ENCODE peak calls at places on chromosomes 7 and 10, in four cellular contexts. One of them, this sample, is unnamed.

GRCh38 chr7:120334475-120334874 is 61.5 kb downstream of the KCND2 start:
- DNase-seq in endodermal cell: no peak
- DNase-seq in LoVo: no peak
- DNase-seq in left ventricle myocardium inferior: no peak
- DNase-seq in this sample: no peak

GRCh38 chr10:5975641-5976473 is 1.5 kb downstream of the IL15RA start:
- DNase-seq in left ventricle myocardium inferior: peak
- DNase-seq in LoVo: peak
- DNase-seq in endodermal cell: no peak
- DNase-seq in this sample: peak

GRCh38 chr10:58791137-58791536 is 278.5 kb downstream of the BICC1 start:
- DNase-seq in LoVo: no peak
- DNase-seq in endodermal cell: no peak
- DNase-seq in left ventricle myocardium inferior: no peak
- DNase-seq in this sample: no peak

GRCh38 chr10:70931168-70931805 is 42.9 kb upstream of the PCBD1 start:
- DNase-seq in LoVo: no peak
- DNase-seq in endodermal cell: peak
- DNase-seq in left ventricle myocardium inferior: no peak
- DNase-seq in this sample: no peak

GRCh38 chr10:47190301-47190700 is 109.7 kb upstream of the GDF10 start:
- DNase-seq in LoVo: peak
- DNase-seq in endodermal cell: no peak
- DNase-seq in left ventricle myocardium inferior: no peak
- DNase-seq in this sample: no peak

GRCh38 chr7:151506901-151507382 is 12.8 kb downstream of the RHEB start:
- DNase-seq in endodermal cell: no peak
- DNase-seq in LoVo: no peak
- DNase-seq in left ventricle myocardium inferior: no peak
- DNase-seq in this sample: peak

GRCh38 chr10:36126076-36126475 is 484.0 kb upstream of the FZD8 start:
- DNase-seq in left ventricle myocardium inferior: no peak
- DNase-seq in LoVo: no peak
- DNase-seq in endodermal cell: no peak
- DNase-seq in this sample: no peak

GRCh38 chr10:106173838-106174237 is 990.7 kb downstream of the SORCS1 start:
- DNase-seq in left ventricle myocardium inferior: no peak
- DNase-seq in endodermal cell: no peak
- DNase-seq in LoVo: no peak
- DNase-seq in this sample: no peak

GRCh38 chr10:104449402-104449801 is 95.8 kb downstream of the CFAP58 start:
- DNase-seq in endodermal cell: no peak
- DNase-seq in LoVo: no peak
- DNase-seq in left ventricle myocardium inferior: no peak
- DNase-seq in this sample: no peak

GRCh38 chr7:158741294-158741666 is 36.7 kb upstream of the NCAPG2 start:
- DNase-seq in left ventricle myocardium inferior: no peak
- DNase-seq in endodermal cell: no peak
- DNase-seq in LoVo: no peak
- DNase-seq in this sample: no peak

GRCh38 chr10:110123594-110123993 is 83.8 kb upstream of the MXI1 start:
- DNase-seq in left ventricle myocardium inferior: no peak
- DNase-seq in LoVo: no peak
- DNase-seq in endodermal cell: no peak
- DNase-seq in this sample: no peak

GRCh38 chr7:32539917-32540544 is 44.7 kb downstream of the AVL9 start:
- DNase-seq in LoVo: no peak
- DNase-seq in left ventricle myocardium inferior: no peak
- DNase-seq in endodermal cell: no peak
- DNase-seq in this sample: no peak

GRCh38 chr10:21020545-21020944 is 123.4 kb upstream of the NEBL start:
- DNase-seq in endodermal cell: peak
- DNase-seq in left ventricle myocardium inferior: no peak
- DNase-seq in LoVo: no peak
- DNase-seq in this sample: no peak

GRCh38 chr7:42198296-42198695 is 38.7 kb downstream of the GLI3 start:
- DNase-seq in LoVo: no peak
- DNase-seq in left ventricle myocardium inferior: no peak
- DNase-seq in endodermal cell: no peak
- DNase-seq in this sample: no peak

GRCh38 chr10:98097611-98098010 is 36.8 kb upstream of the R3HCC1L start:
- DNase-seq in left ventricle myocardium inferior: no peak
- DNase-seq in LoVo: no peak
- DNase-seq in endodermal cell: no peak
- DNase-seq in this sample: no peak

GRCh38 chr10:21975378-21975990 is 28.0 kb downstream of the DNAJC1 start:
- DNase-seq in left ventricle myocardium inferior: no peak
- DNase-seq in endodermal cell: no peak
- DNase-seq in LoVo: no peak
- DNase-seq in this sample: peak

GRCh38 chr7:24477807-24478655 is 95.2 kb upstream of the PALS2 start:
- DNase-seq in left ventricle myocardium inferior: no peak
- DNase-seq in endodermal cell: peak
- DNase-seq in LoVo: no peak
- DNase-seq in this sample: peak

GRCh38 chr7:5232874-5233273 is 42.8 kb downstream of the WIPI2 start:
- DNase-seq in endodermal cell: no peak
- DNase-seq in left ventricle myocardium inferior: no peak
- DNase-seq in LoVo: no peak
- DNase-seq in this sample: no peak

GRCh38 chr7:52273685-52274610 is 761.5 kb upstream of the POM121L12 start:
- DNase-seq in left ventricle myocardium inferior: no peak
- DNase-seq in LoVo: no peak
- DNase-seq in endodermal cell: peak
- DNase-seq in this sample: no peak

GRCh38 chr10:17432738-17433137 is 21.7 kb downstream of the ST8SIA6 start:
- DNase-seq in LoVo: no peak
- DNase-seq in left ventricle myocardium inferior: no peak
- DNase-seq in endodermal cell: no peak
- DNase-seq in this sample: no peak

GRCh38 chr10:31101123-31101522 is 69.5 kb upstream of the ZNF438 start:
- DNase-seq in LoVo: peak
- DNase-seq in endodermal cell: no peak
- DNase-seq in left ventricle myocardium inferior: no peak
- DNase-seq in this sample: no peak

GRCh38 chr10:110818311-110819257 is 53.1 kb upstream of the PDCD4 start:
- DNase-seq in endodermal cell: no peak
- DNase-seq in left ventricle myocardium inferior: no peak
- DNase-seq in LoVo: no peak
- DNase-seq in this sample: peak